ENCODE peak calls at places on chromosomes 13 and 19, in six cellular contexts. I, Y, O, U, D and Q are unnamed samples.

GRCh38 chr13:52160053-52160452 is 656 bp upstream of the NEK3 start:
- DNase-seq in I (no peak), Y (no peak), O (no peak), U (no peak), D (no peak), Q (no peak)

GRCh38 chr13:113082198-113083021 is 23.2 kb upstream of the F7 start:
- DNase-seq in I (peak), Y (no peak), O (no peak), U (no peak), D (no peak), Q (no peak)

GRCh38 chr13:94073006-94073744 is 406.3 kb downstream of the DCT start:
- DNase-seq in I (no peak), Y (peak), O (no peak), U (no peak), D (no peak), Q (peak)

GRCh38 chr13:81377926-81378325 is 1037.0 kb upstream of the SPRY2 start:
- DNase-seq in I (no peak), Y (no peak), O (no peak), U (no peak), D (no peak), Q (no peak)

GRCh38 chr13:51861728-51862300 is at the start of gene CCDC70:
- DNase-seq in I (no peak), Y (no peak), O (no peak), U (no peak), D (peak), Q (no peak)

GRCh38 chr19:3683405-3683865 is 16.8 kb downstream of the PIP5K1C start:
- DNase-seq in I (peak), Y (no peak), O (no peak), U (peak), D (no peak), Q (no peak)

GRCh38 chr13:85549819-85550218 is 249.4 kb downstream of the SLITRK6 start:
- DNase-seq in I (no peak), Y (no peak), O (no peak), U (no peak), D (no peak), Q (no peak)

GRCh38 chr19:2051771-2052704 is 994 bp upstream of the MKNK2 start:
- DNase-seq in I (peak), Y (no peak), O (no peak), U (no peak), D (peak), Q (no peak)